ENCODE peak calls at places on chromosomes 2 and 18, in six cellular contexts. H is neural progenitor cell, R is PC-3, Y is SK-N-SH, Z is GM23248, U is GM23338. D is an unnamed sample. For H3F3A, the result is how much of the 10 kb centered on the place peaks cover.

GRCh38 chr2:180753809-180754761 is 226.3 kb upstream of the UBE2E3 start:
- DNase-seq in H (no peak), R (peak), Y (no peak), Z (peak), U (no peak), D (no peak)

GRCh38 chr2:142825861-142826260 is 51.6 kb upstream of the KYNU start:
- DNase-seq in H (no peak), R (no peak), Y (no peak), Z (peak), U (no peak), D (no peak)

GRCh38 chr2:11862049-11862448 is 115.6 kb downstream of the LPIN1 start:
- DNase-seq in H (no peak), R (no peak), Y (no peak), Z (no peak), U (no peak), D (no peak)

GRCh38 chr2:36650031-36650430 is 46.5 kb upstream of the VIT start:
- DNase-seq in H (no peak), R (peak), Y (no peak), Z (peak), U (peak), D (peak)

GRCh38 chr18:26717123-26717522 is 148.4 kb downstream of the AQP4 start:
- DNase-seq in H (no peak), R (no peak), Y (no peak), Z (no peak), U (peak), D (no peak)

GRCh38 chr2:20424300-20425290 is 22.3 kb upstream of the RHOB start:
- DNase-seq in H (no peak), R (peak), Y (peak), Z (peak), U (peak), D (peak)

GRCh38 chr2:136858656-136859055 is 93.3 kb downstream of the THSD7B start:
- DNase-seq in H (no peak), R (no peak), Y (no peak), Z (no peak), U (no peak), D (no peak)

GRCh38 chr2:86613515-86613914 is 10.2 kb downstream of the RNF103 start:
- DNase-seq in H (no peak), R (no peak), Y (no peak), Z (no peak), U (no peak), D (no peak)

GRCh38 chr2:53752385-53752784 is 15.2 kb upstream of the CHAC2 start:
- DNase-seq in H (no peak), R (no peak), Y (no peak), Z (no peak), U (no peak), D (no peak)

GRCh38 chr2:231051116-231051515 is 5.6 kb upstream of the PSMD1 start:
- DNase-seq in H (no peak), R (no peak), Y (no peak), Z (no peak), U (no peak), D (no peak)

GRCh38 chr2:231056453-231057416 is at the start of gene PSMD1:
- DNase-seq in H (peak), R (peak), Y (peak), Z (peak), U (peak), D (peak)

GRCh38 chr2:231049286-231050017 is 7.2 kb upstream of the PSMD1 start:
- DNase-seq in H (no peak), R (no peak), Y (no peak), Z (no peak), U (no peak), D (no peak)

GRCh38 chr2:231050018-231050901 is 6.4 kb upstream of the PSMD1 start:
- DNase-seq in H (no peak), R (no peak), Y (no peak), Z (no peak), U (no peak), D (no peak)

GRCh38 chr2:231052494-231053451 is 3.9 kb upstream of the PSMD1 start:
- DNase-seq in H (peak), R (peak), Y (peak), Z (peak), U (peak), D (peak)
- H3K27ac ChIP-seq in H (no peak), R (no peak), Y (no peak), Z (no peak), U (no peak), D (no peak)

DNA sequence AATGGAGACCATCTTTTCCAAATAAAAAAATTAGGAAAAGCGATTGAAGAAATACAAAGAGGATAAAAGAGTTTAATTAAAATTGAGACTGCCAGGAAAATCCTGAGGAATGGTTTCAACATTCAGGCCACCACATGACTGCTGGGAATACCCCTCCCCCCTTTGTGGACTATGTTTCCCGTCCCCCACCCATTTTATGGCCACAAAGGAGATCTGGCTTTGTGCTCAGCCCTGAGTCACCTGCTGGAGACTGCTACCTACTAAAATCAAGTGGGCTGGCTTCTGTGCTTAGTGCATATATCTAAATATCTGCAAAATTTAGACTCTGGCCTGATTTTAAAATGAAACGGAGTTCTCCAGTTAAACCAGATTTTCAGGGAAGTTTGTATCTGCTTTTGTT is 10.1 kb downstream of the RND3 start:
- DNase-seq in H (no peak), R (peak), Y (no peak), Z (peak), U (no peak), D (no peak)
- H3F3A ChIP-seq in H (under half), R (under half), Y (half or more), Z (half or more), U (under half), D (under half)

GRCh38 chr2:9021563-9022211 is 18.2 kb upstream of the MBOAT2 start:
- DNase-seq in H (no peak), R (peak), Y (no peak), Z (peak), U (no peak), D (no peak)
- H3K27ac ChIP-seq in H (no peak), R (peak), Y (no peak), Z (no peak), U (no peak), D (no peak)

GRCh38 chr2:9268310-9269081 is 61.9 kb downstream of the ASAP2 start:
- DNase-seq in H (peak), R (no peak), Y (no peak), Z (no peak), U (no peak), D (no peak)
- H3F3A ChIP-seq in H (under half), R (under half), Y (under half), Z (under half), U (under half), D (under half)

DNA sequence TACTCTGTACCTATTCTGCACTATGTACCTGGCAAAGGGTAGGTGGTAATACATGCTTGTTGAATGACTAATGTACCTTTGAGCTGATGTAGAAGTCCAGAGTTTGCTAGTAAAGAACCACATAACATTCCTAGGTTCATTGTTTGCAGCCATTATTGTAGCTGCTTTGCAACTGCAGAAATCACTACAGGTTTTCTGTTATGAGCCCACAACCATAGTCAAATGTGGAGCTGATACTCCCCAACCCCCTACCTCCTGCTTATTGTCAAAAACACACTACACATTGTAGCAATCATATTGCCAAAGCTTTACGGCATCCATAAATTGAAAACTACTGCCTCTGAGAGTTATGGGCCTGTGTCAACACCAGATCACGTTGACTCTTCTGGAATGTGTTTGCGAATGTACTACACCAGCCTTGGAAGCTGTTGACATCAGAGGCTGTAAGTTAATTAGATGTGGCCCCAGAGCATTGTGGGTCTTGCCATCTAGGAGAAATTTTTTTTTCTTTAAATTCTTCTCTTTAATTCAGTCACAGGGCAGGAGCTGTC is 187.0 kb downstream of the AGPS start:
- DNase-seq in H (no peak), R (peak), Y (no peak), Z (no peak), U (no peak), D (no peak)
- H3K27ac ChIP-seq in H (no peak), R (no peak), Y (no peak), Z (no peak), U (no peak), D (no peak)